ENCODE peak calls at places on chromosomes 5 and 9, in ten cellular contexts. C is Peyer's patch, N is IMR-90, P is DND-41, B is H9, A is WERI-Rb-1, Z is fibroblast of lung, S is A673, O is psoas muscle, E is tibial nerve. Q is an unnamed sample.
A peak's percentile ranks its signal among the peaks of the same experiment; 100 is the strongest.

GRCh38 chr5:73911761-73912393 is 285.9 kb downstream of the ARHGEF28 start:
- DNase-seq in C (no peak), A (no peak), O (no peak), N (peak; percentile 41), B (no peak), S (peak; percentile 87), E (no peak), Z (peak; percentile 44), P (no peak), Q (no peak)

GRCh38 chr5:80198399-80198798 is 57.4 kb downstream of the SERINC5 start:
- DNase-seq in Z (no peak), A (no peak), E (no peak), P (no peak), C (no peak), O (peak; percentile 13), N (no peak), B (no peak), S (no peak), Q (no peak)

GRCh38 chr5:34848230-34848629 is 9.3 kb downstream of the TTC23L start:
- DNase-seq in Z (no peak), O (no peak), P (no peak), B (no peak), A (no peak), S (no peak), C (no peak), N (no peak), E (no peak), Q (no peak)

GRCh38 chr5:75885849-75886596 is 168.8 kb upstream of the POC5 start:
- DNase-seq in Z (no peak), N (no peak), A (peak; percentile 41), C (no peak), E (no peak), O (no peak), S (peak; percentile 35), P (no peak), B (peak; percentile 45), Q (peak; percentile 69)

GRCh38 chr5:43165323-43165722 is 26.7 kb upstream of the NIM1K start:
- DNase-seq in C (no peak), N (no peak), O (no peak), E (no peak), B (no peak), A (no peak), Z (no peak), P (no peak), S (no peak), Q (no peak)

GRCh38 chr5:117182104-117182503 is 607.5 kb upstream of the SEMA6A start:
- DNase-seq in A (no peak), N (no peak), E (no peak), B (no peak), P (no peak), C (no peak), S (no peak), Z (no peak), O (no peak), Q (no peak)

GRCh38 chr9:121285835-121286687 is 18.1 kb downstream of the GSN start:
- DNase-seq in C (peak; percentile 63), Z (peak; percentile 63), O (peak; percentile 68), P (no peak), B (peak; percentile 70), E (peak; percentile 68), N (peak; percentile 56), A (peak; percentile 62), S (peak; percentile 94), Q (peak; percentile 85)

GRCh38 chr5:150649828-150650712 is 9.6 kb downstream of the SYNPO start:
- DNase-seq in N (no peak), S (no peak), A (no peak), B (no peak), P (no peak), E (no peak), C (no peak), O (no peak), Z (no peak), Q (no peak)

GRCh38 chr5:83265318-83265717 is 188.0 kb downstream of the XRCC4 start:
- DNase-seq in E (no peak), B (no peak), Z (peak; percentile 65), P (no peak), A (no peak), N (peak; percentile 43), S (no peak), C (no peak), O (no peak), Q (no peak)

GRCh38 chr5:32507738-32508434 is 63.3 kb upstream of the ZFR start:
- DNase-seq in E (peak; percentile 32), C (no peak), B (no peak), Z (peak; percentile 65), P (no peak), O (no peak), N (peak; percentile 95), S (no peak), A (no peak), Q (no peak)

GRCh38 chr9:113139225-113139829 is 11.5 kb upstream of the SLC31A2 start:
- DNase-seq in N (no peak), P (no peak), O (no peak), E (no peak), B (no peak), Z (no peak), C (no peak), S (no peak), A (no peak), Q (no peak)
- H3K27ac ChIP-seq in N (no peak overlapping the region), P (no peak overlapping the region), O (no peak overlapping the region), E (no peak overlapping the region), B (no peak overlapping the region), Z (no peak overlapping the region), C (no peak overlapping the region), S (no peak overlapping the region), A (no peak overlapping the region), Q (no peak overlapping the region)

GRCh38 chr9:8074645-8075044 is 275.1 kb upstream of the DMAC1 start:
- DNase-seq in C (no peak), B (no peak), S (no peak), P (no peak), N (no peak), Z (no peak), A (no peak), E (no peak), O (no peak), Q (no peak)

GRCh38 chr9:8071445-8071798 is 271.8 kb upstream of the DMAC1 start:
- DNase-seq in C (no peak), A (peak; percentile 17), B (no peak), S (no peak), N (no peak), O (no peak), Z (no peak), P (no peak), E (no peak), Q (peak; percentile 63)

DNA sequence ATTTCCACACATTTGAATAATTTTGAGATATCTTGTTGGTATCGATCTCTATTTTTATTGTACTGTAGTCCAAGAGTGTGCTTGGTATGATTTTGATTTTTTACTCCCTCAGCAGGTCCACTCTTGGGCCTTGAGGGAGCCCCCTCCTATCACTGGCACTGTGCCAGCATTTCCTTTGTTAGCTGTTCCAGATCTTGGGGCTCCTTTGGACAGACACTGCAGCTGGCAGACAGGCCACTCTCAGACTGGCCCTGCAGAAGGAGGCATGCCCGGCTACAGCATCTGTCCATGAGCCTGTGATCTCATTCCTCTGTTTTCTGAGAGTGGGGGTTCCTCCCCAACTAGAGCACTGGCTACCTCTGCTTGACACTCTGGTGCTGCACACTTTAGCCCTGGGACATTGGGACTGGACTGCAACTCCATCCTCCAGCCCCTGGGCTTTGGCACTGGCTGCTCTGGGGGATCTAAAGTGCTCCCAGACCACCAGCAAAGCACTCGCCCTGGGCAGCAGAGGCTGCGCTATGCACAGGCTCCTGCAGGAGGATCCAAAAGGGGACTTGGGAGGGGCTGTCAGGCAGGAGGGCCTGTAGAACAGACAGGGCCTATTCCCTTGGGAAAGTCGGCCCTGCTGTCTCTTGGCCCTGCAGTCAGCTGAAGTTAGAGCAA is 271.3 kb upstream of the DMAC1 start:
- DNase-seq in O (no peak), A (no peak), P (no peak), E (no peak), C (no peak), S (no peak), N (no peak), Z (no peak), B (peak; percentile 69), Q (peak; percentile 71)
- TF ChIP-seq CTCF in O (no peak), A (no peak), P (no peak), E (no peak), C (no peak), S (no peak), N (no peak), Z (no peak), B (no peak), Q (peak; percentile 40)

GRCh38 chr5:50653946-50654345 is 12.5 kb upstream of the PARP8 start:
- DNase-seq in C (no peak), E (no peak), B (no peak), A (no peak), S (no peak), Z (no peak), O (no peak), P (no peak), N (no peak), Q (no peak)

GRCh38 chr5:50658243-50658642 is 8.2 kb upstream of the PARP8 start:
- DNase-seq in C (no peak), B (no peak), Z (no peak), P (no peak), E (no peak), S (no peak), O (no peak), N (no peak), A (no peak), Q (no peak)

GRCh38 chr5:50657044-50657443 is 9.4 kb upstream of the PARP8 start:
- DNase-seq in S (no peak), A (no peak), P (no peak), C (no peak), E (no peak), Z (no peak), N (no peak), O (no peak), B (no peak), Q (no peak)

GRCh38 chr5:50655810-50656205 is 10.6 kb upstream of the PARP8 start:
- DNase-seq in Z (no peak), A (no peak), C (no peak), O (no peak), E (no peak), N (no peak), S (no peak), B (no peak), P (no peak), Q (no peak)

DNA sequence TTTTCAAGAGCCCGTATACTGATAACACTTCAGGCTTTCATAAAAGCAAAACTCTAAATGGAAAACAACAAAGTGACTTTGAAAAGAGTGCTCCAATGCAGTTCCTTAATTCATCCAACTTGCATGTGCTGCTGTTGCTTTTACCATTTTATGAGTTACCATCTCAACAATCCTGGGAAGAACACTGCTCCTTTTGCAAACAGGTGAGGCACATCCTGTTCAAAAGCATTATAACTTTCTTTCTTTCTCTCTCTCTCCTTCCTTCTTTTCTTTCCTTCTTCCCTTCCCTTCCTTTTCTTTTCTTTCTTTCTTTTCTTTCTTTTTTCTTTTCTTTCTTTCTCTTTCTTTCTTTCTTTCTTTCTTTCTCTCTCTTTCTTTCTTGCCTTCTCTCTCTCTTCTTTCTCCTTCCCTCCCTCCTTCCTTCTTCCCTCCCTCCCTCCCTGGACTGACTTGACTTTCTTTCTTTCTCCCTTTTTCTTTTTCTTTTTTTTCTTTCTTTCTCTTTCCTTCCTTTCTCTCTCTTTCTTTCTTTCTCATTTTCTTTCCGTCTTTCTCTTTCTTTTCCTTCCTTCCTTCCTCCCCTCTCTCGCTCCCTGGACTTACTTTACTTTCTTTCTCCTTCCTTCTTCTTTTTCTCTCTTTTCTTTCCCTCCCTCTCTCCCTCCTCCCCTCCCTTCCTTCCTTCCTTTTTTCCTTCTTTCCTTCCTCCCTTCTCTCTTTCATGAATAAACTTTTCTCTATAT is 11.2 kb upstream of the PARP8 start:
- DNase-seq in A (no peak), C (no peak), Z (no peak), B (no peak), O (no peak), E (no peak), S (no peak), P (no peak), N (no peak), Q (no peak)
- H3K27ac ChIP-seq in A (no peak overlapping the region), C (no peak overlapping the region), Z (no peak overlapping the region), B (no peak overlapping the region), O (no peak overlapping the region), E (no peak overlapping the region), S (no peak overlapping the region), P (no peak overlapping the region), N (no peak overlapping the region), Q (no peak overlapping the region)

GRCh38 chr9:6522263-6522662 is 109.3 kb downstream of the UHRF2 start:
- DNase-seq in E (no peak), O (no peak), B (no peak), N (no peak), C (no peak), A (no peak), P (no peak), S (no peak), Z (no peak), Q (no peak)
- TF ChIP-seq CTCF in E (no peak), O (no peak), B (no peak), N (no peak), C (no peak), A (no peak), P (no peak), S (no peak), Z (no peak), Q (no peak)

Q was measured in endodermal cell.